ENCODE peak calls at places on chromosomes 2 and 18, in eight cellular contexts. One of them, this sample, is unnamed.

GRCh38 chr2:41962912-41963652 is 84.7 kb upstream of the PKDCC start:
- DNase-seq in NCI-H1105 treated with DMSO at 0.1 percent for 48 hours: no peak
- DNase-seq in body of pancreas: no peak
- DNase-seq in stimulated activated CD8-positive, alpha-beta memory T cell treated with anti-CD3 and anti-CD28 coated beads, Interleukin-12 subunit alpha, Interleukin-12 subunit beta, amount 100 ng/mL, for 4 hours: no peak
- DNase-seq in fibroblast of mammary gland: no peak
- DNase-seq in HFFc6: no peak
- DNase-seq in activated CD4-positive, CD25-positive, alpha-beta regulatory T cell treated with anti-CD3 and anti-CD28 coated beads, Interleukin-2, amount 50 U/mL, for 16 hours: no peak
- DNase-seq in AG09319: no peak
- DNase-seq in this sample: no peak

GRCh38 chr2:1727101-1727771 is 17.1 kb downstream of the PXDN start:
- DNase-seq in stimulated activated CD8-positive, alpha-beta memory T cell treated with anti-CD3 and anti-CD28 coated beads, Interleukin-12 subunit alpha, Interleukin-12 subunit beta, amount 100 ng/mL, for 4 hours: no peak
- DNase-seq in HFFc6: no peak
- DNase-seq in NCI-H1105 treated with DMSO at 0.1 percent for 48 hours: no peak
- DNase-seq in fibroblast of mammary gland: no peak
- DNase-seq in activated CD4-positive, CD25-positive, alpha-beta regulatory T cell treated with anti-CD3 and anti-CD28 coated beads, Interleukin-2, amount 50 U/mL, for 16 hours: no peak
- DNase-seq in AG09319: no peak
- DNase-seq in body of pancreas: no peak
- DNase-seq in this sample: no peak

GRCh38 chr2:70391988-70392387 is 90.1 kb upstream of the FAM136A start:
- DNase-seq in NCI-H1105 treated with DMSO at 0.1 percent for 48 hours: no peak
- DNase-seq in body of pancreas: no peak
- DNase-seq in AG09319: no peak
- DNase-seq in fibroblast of mammary gland: no peak
- DNase-seq in stimulated activated CD8-positive, alpha-beta memory T cell treated with anti-CD3 and anti-CD28 coated beads, Interleukin-12 subunit alpha, Interleukin-12 subunit beta, amount 100 ng/mL, for 4 hours: no peak
- DNase-seq in activated CD4-positive, CD25-positive, alpha-beta regulatory T cell treated with anti-CD3 and anti-CD28 coated beads, Interleukin-2, amount 50 U/mL, for 16 hours: no peak
- DNase-seq in HFFc6: no peak
- DNase-seq in this sample: peak; percentile 35

GRCh38 chr2:106816974-106817373 is 69.0 kb downstream of the ST6GAL2 start:
- DNase-seq in fibroblast of mammary gland: no peak
- DNase-seq in activated CD4-positive, CD25-positive, alpha-beta regulatory T cell treated with anti-CD3 and anti-CD28 coated beads, Interleukin-2, amount 50 U/mL, for 16 hours: no peak
- DNase-seq in HFFc6: no peak
- DNase-seq in stimulated activated CD8-positive, alpha-beta memory T cell treated with anti-CD3 and anti-CD28 coated beads, Interleukin-12 subunit alpha, Interleukin-12 subunit beta, amount 100 ng/mL, for 4 hours: no peak
- DNase-seq in body of pancreas: no peak
- DNase-seq in AG09319: no peak
- DNase-seq in NCI-H1105 treated with DMSO at 0.1 percent for 48 hours: no peak
- DNase-seq in this sample: no peak

GRCh38 chr2:9276901-9277455 is 70.4 kb downstream of the ASAP2 start:
- DNase-seq in body of pancreas: no peak
- DNase-seq in activated CD4-positive, CD25-positive, alpha-beta regulatory T cell treated with anti-CD3 and anti-CD28 coated beads, Interleukin-2, amount 50 U/mL, for 16 hours: no peak
- DNase-seq in AG09319: no peak
- DNase-seq in stimulated activated CD8-positive, alpha-beta memory T cell treated with anti-CD3 and anti-CD28 coated beads, Interleukin-12 subunit alpha, Interleukin-12 subunit beta, amount 100 ng/mL, for 4 hours: no peak
- DNase-seq in HFFc6: no peak
- DNase-seq in fibroblast of mammary gland: no peak
- DNase-seq in NCI-H1105 treated with DMSO at 0.1 percent for 48 hours: no peak
- DNase-seq in this sample: no peak

GRCh38 chr2:199160081-199160480 is 297.7 kb downstream of the SATB2 start:
- DNase-seq in AG09319: no peak
- DNase-seq in HFFc6: no peak
- DNase-seq in activated CD4-positive, CD25-positive, alpha-beta regulatory T cell treated with anti-CD3 and anti-CD28 coated beads, Interleukin-2, amount 50 U/mL, for 16 hours: no peak
- DNase-seq in fibroblast of mammary gland: peak; percentile 19
- DNase-seq in stimulated activated CD8-positive, alpha-beta memory T cell treated with anti-CD3 and anti-CD28 coated beads, Interleukin-12 subunit alpha, Interleukin-12 subunit beta, amount 100 ng/mL, for 4 hours: no peak
- DNase-seq in NCI-H1105 treated with DMSO at 0.1 percent for 48 hours: no peak
- DNase-seq in body of pancreas: no peak
- DNase-seq in this sample: peak; percentile 5

GRCh38 chr2:136134126-136134525 is 16.2 kb upstream of the CXCR4 start:
- DNase-seq in body of pancreas: no peak
- DNase-seq in HFFc6: no peak
- DNase-seq in AG09319: no peak
- DNase-seq in fibroblast of mammary gland: no peak
- DNase-seq in activated CD4-positive, CD25-positive, alpha-beta regulatory T cell treated with anti-CD3 and anti-CD28 coated beads, Interleukin-2, amount 50 U/mL, for 16 hours: no peak
- DNase-seq in stimulated activated CD8-positive, alpha-beta memory T cell treated with anti-CD3 and anti-CD28 coated beads, Interleukin-12 subunit alpha, Interleukin-12 subunit beta, amount 100 ng/mL, for 4 hours: no peak
- DNase-seq in NCI-H1105 treated with DMSO at 0.1 percent for 48 hours: no peak
- DNase-seq in this sample: no peak

GRCh38 chr2:46294185-46294836 is 2.9 kb upstream of the EPAS1 start:
- DNase-seq in stimulated activated CD8-positive, alpha-beta memory T cell treated with anti-CD3 and anti-CD28 coated beads, Interleukin-12 subunit alpha, Interleukin-12 subunit beta, amount 100 ng/mL, for 4 hours: no peak
- DNase-seq in NCI-H1105 treated with DMSO at 0.1 percent for 48 hours: no peak
- DNase-seq in HFFc6: no peak
- DNase-seq in AG09319: no peak
- DNase-seq in activated CD4-positive, CD25-positive, alpha-beta regulatory T cell treated with anti-CD3 and anti-CD28 coated beads, Interleukin-2, amount 50 U/mL, for 16 hours: no peak
- DNase-seq in body of pancreas: peak; percentile 66
- DNase-seq in fibroblast of mammary gland: peak; percentile 49
- DNase-seq in this sample: peak; percentile 51

GRCh38 chr2:223580951-223581350 is 21.2 kb downstream of the SCG2 start:
- DNase-seq in stimulated activated CD8-positive, alpha-beta memory T cell treated with anti-CD3 and anti-CD28 coated beads, Interleukin-12 subunit alpha, Interleukin-12 subunit beta, amount 100 ng/mL, for 4 hours: no peak
- DNase-seq in AG09319: no peak
- DNase-seq in HFFc6: peak; percentile 74
- DNase-seq in activated CD4-positive, CD25-positive, alpha-beta regulatory T cell treated with anti-CD3 and anti-CD28 coated beads, Interleukin-2, amount 50 U/mL, for 16 hours: no peak
- DNase-seq in fibroblast of mammary gland: peak; percentile 78
- DNase-seq in body of pancreas: peak; percentile 13
- DNase-seq in NCI-H1105 treated with DMSO at 0.1 percent for 48 hours: no peak
- DNase-seq in this sample: peak; percentile 82

GRCh38 chr2:164335947-164336346 is 285.3 kb downstream of the GRB14 start:
- DNase-seq in HFFc6: no peak
- DNase-seq in body of pancreas: no peak
- DNase-seq in activated CD4-positive, CD25-positive, alpha-beta regulatory T cell treated with anti-CD3 and anti-CD28 coated beads, Interleukin-2, amount 50 U/mL, for 16 hours: no peak
- DNase-seq in stimulated activated CD8-positive, alpha-beta memory T cell treated with anti-CD3 and anti-CD28 coated beads, Interleukin-12 subunit alpha, Interleukin-12 subunit beta, amount 100 ng/mL, for 4 hours: no peak
- DNase-seq in NCI-H1105 treated with DMSO at 0.1 percent for 48 hours: peak; percentile 56
- DNase-seq in fibroblast of mammary gland: no peak
- DNase-seq in AG09319: no peak
- DNase-seq in this sample: no peak

GRCh38 chr2:207148025-207148424 is 17.7 kb downstream of the KLF7 start:
- DNase-seq in activated CD4-positive, CD25-positive, alpha-beta regulatory T cell treated with anti-CD3 and anti-CD28 coated beads, Interleukin-2, amount 50 U/mL, for 16 hours: no peak
- DNase-seq in body of pancreas: no peak
- DNase-seq in NCI-H1105 treated with DMSO at 0.1 percent for 48 hours: peak; percentile 42
- DNase-seq in stimulated activated CD8-positive, alpha-beta memory T cell treated with anti-CD3 and anti-CD28 coated beads, Interleukin-12 subunit alpha, Interleukin-12 subunit beta, amount 100 ng/mL, for 4 hours: no peak
- DNase-seq in fibroblast of mammary gland: peak; percentile 79
- DNase-seq in HFFc6: peak; percentile 51
- DNase-seq in AG09319: no peak
- DNase-seq in this sample: peak; percentile 87

GRCh38 chr18:62323483-62324354 is 1.4 kb upstream of the TNFRSF11A start:
- DNase-seq in stimulated activated CD8-positive, alpha-beta memory T cell treated with anti-CD3 and anti-CD28 coated beads, Interleukin-12 subunit alpha, Interleukin-12 subunit beta, amount 100 ng/mL, for 4 hours: no peak
- DNase-seq in AG09319: no peak
- DNase-seq in body of pancreas: no peak
- DNase-seq in fibroblast of mammary gland: no peak
- DNase-seq in NCI-H1105 treated with DMSO at 0.1 percent for 48 hours: no peak
- DNase-seq in activated CD4-positive, CD25-positive, alpha-beta regulatory T cell treated with anti-CD3 and anti-CD28 coated beads, Interleukin-2, amount 50 U/mL, for 16 hours: no peak
- DNase-seq in HFFc6: no peak
- DNase-seq in this sample: no peak

GRCh38 chr2:17901246-17901645 is 22.8 kb downstream of the KCNS3 start:
- DNase-seq in fibroblast of mammary gland: peak; percentile 6
- DNase-seq in AG09319: no peak
- DNase-seq in activated CD4-positive, CD25-positive, alpha-beta regulatory T cell treated with anti-CD3 and anti-CD28 coated beads, Interleukin-2, amount 50 U/mL, for 16 hours: no peak
- DNase-seq in NCI-H1105 treated with DMSO at 0.1 percent for 48 hours: peak; percentile 85
- DNase-seq in body of pancreas: peak; percentile 15
- DNase-seq in HFFc6: no peak
- DNase-seq in stimulated activated CD8-positive, alpha-beta memory T cell treated with anti-CD3 and anti-CD28 coated beads, Interleukin-12 subunit alpha, Interleukin-12 subunit beta, amount 100 ng/mL, for 4 hours: no peak
- DNase-seq in this sample: no peak

GRCh38 chr2:27378096-27378808 is 2.3 kb downstream of the ZNF513 start:
- DNase-seq in NCI-H1105 treated with DMSO at 0.1 percent for 48 hours: no peak
- DNase-seq in HFFc6: no peak
- DNase-seq in stimulated activated CD8-positive, alpha-beta memory T cell treated with anti-CD3 and anti-CD28 coated beads, Interleukin-12 subunit alpha, Interleukin-12 subunit beta, amount 100 ng/mL, for 4 hours: no peak
- DNase-seq in activated CD4-positive, CD25-positive, alpha-beta regulatory T cell treated with anti-CD3 and anti-CD28 coated beads, Interleukin-2, amount 50 U/mL, for 16 hours: no peak
- DNase-seq in body of pancreas: peak; percentile 31
- DNase-seq in AG09319: no peak
- DNase-seq in fibroblast of mammary gland: peak; percentile 21
- DNase-seq in this sample: peak; percentile 28

GRCh38 chr2:157107877-157108276 is 149.6 kb upstream of the GALNT5 start:
- DNase-seq in body of pancreas: peak; percentile 23
- DNase-seq in AG09319: no peak
- DNase-seq in activated CD4-positive, CD25-positive, alpha-beta regulatory T cell treated with anti-CD3 and anti-CD28 coated beads, Interleukin-2, amount 50 U/mL, for 16 hours: no peak
- DNase-seq in stimulated activated CD8-positive, alpha-beta memory T cell treated with anti-CD3 and anti-CD28 coated beads, Interleukin-12 subunit alpha, Interleukin-12 subunit beta, amount 100 ng/mL, for 4 hours: no peak
- DNase-seq in HFFc6: no peak
- DNase-seq in fibroblast of mammary gland: peak; percentile 59
- DNase-seq in NCI-H1105 treated with DMSO at 0.1 percent for 48 hours: peak; percentile 70
- DNase-seq in this sample: no peak

GRCh38 chr18:32974421-32975165 is 201.8 kb upstream of the KLHL14 start:
- DNase-seq in activated CD4-positive, CD25-positive, alpha-beta regulatory T cell treated with anti-CD3 and anti-CD28 coated beads, Interleukin-2, amount 50 U/mL, for 16 hours: no peak
- DNase-seq in stimulated activated CD8-positive, alpha-beta memory T cell treated with anti-CD3 and anti-CD28 coated beads, Interleukin-12 subunit alpha, Interleukin-12 subunit beta, amount 100 ng/mL, for 4 hours: no peak
- DNase-seq in AG09319: no peak
- DNase-seq in fibroblast of mammary gland: no peak
- DNase-seq in HFFc6: no peak
- DNase-seq in NCI-H1105 treated with DMSO at 0.1 percent for 48 hours: peak; percentile 87
- DNase-seq in body of pancreas: no peak
- DNase-seq in this sample: no peak

GRCh38 chr2:161999331-161999730 is 74.7 kb downstream of the DPP4 start:
- DNase-seq in NCI-H1105 treated with DMSO at 0.1 percent for 48 hours: no peak
- DNase-seq in AG09319: no peak
- DNase-seq in body of pancreas: no peak
- DNase-seq in HFFc6: no peak
- DNase-seq in fibroblast of mammary gland: no peak
- DNase-seq in activated CD4-positive, CD25-positive, alpha-beta regulatory T cell treated with anti-CD3 and anti-CD28 coated beads, Interleukin-2, amount 50 U/mL, for 16 hours: no peak
- DNase-seq in stimulated activated CD8-positive, alpha-beta memory T cell treated with anti-CD3 and anti-CD28 coated beads, Interleukin-12 subunit alpha, Interleukin-12 subunit beta, amount 100 ng/mL, for 4 hours: no peak
- DNase-seq in this sample: no peak

GRCh38 chr2:30306522-30306921 is 75.2 kb downstream of the LBH start:
- DNase-seq in stimulated activated CD8-positive, alpha-beta memory T cell treated with anti-CD3 and anti-CD28 coated beads, Interleukin-12 subunit alpha, Interleukin-12 subunit beta, amount 100 ng/mL, for 4 hours: no peak
- DNase-seq in body of pancreas: no peak
- DNase-seq in NCI-H1105 treated with DMSO at 0.1 percent for 48 hours: no peak
- DNase-seq in HFFc6: no peak
- DNase-seq in activated CD4-positive, CD25-positive, alpha-beta regulatory T cell treated with anti-CD3 and anti-CD28 coated beads, Interleukin-2, amount 50 U/mL, for 16 hours: no peak
- DNase-seq in fibroblast of mammary gland: peak; percentile 14
- DNase-seq in AG09319: no peak
- DNase-seq in this sample: no peak

GRCh38 chr2:99861376-99861760 is 281.0 kb downstream of the AFF3 start:
- DNase-seq in HFFc6: no peak
- DNase-seq in body of pancreas: no peak
- DNase-seq in stimulated activated CD8-positive, alpha-beta memory T cell treated with anti-CD3 and anti-CD28 coated beads, Interleukin-12 subunit alpha, Interleukin-12 subunit beta, amount 100 ng/mL, for 4 hours: no peak
- DNase-seq in fibroblast of mammary gland: no peak
- DNase-seq in NCI-H1105 treated with DMSO at 0.1 percent for 48 hours: no peak
- DNase-seq in AG09319: no peak
- DNase-seq in activated CD4-positive, CD25-positive, alpha-beta regulatory T cell treated with anti-CD3 and anti-CD28 coated beads, Interleukin-2, amount 50 U/mL, for 16 hours: no peak
- DNase-seq in this sample: peak; percentile 64

GRCh38 chr2:17822452-17823117 is 6.3 kb downstream of the MSGN1 start:
- DNase-seq in NCI-H1105 treated with DMSO at 0.1 percent for 48 hours: no peak
- DNase-seq in fibroblast of mammary gland: no peak
- DNase-seq in stimulated activated CD8-positive, alpha-beta memory T cell treated with anti-CD3 and anti-CD28 coated beads, Interleukin-12 subunit alpha, Interleukin-12 subunit beta, amount 100 ng/mL, for 4 hours: no peak
- DNase-seq in AG09319: no peak
- DNase-seq in body of pancreas: no peak
- DNase-seq in HFFc6: no peak
- DNase-seq in activated CD4-positive, CD25-positive, alpha-beta regulatory T cell treated with anti-CD3 and anti-CD28 coated beads, Interleukin-2, amount 50 U/mL, for 16 hours: no peak
- DNase-seq in this sample: no peak